ENCODE peak calls at places on chromosomes 1 and 21, in seven cellular contexts. U is dorsolateral prefrontal cortex, A is transverse colon, B is GM12865, F is Peyer's patch, K is endothelial cell, S is pancreas. X is an unnamed sample.

GRCh38 chr1:54499097-54500029 is 48.7 kb upstream of the ACOT11 start:
- DNase-seq in S (no peak), B (no peak), A (peak), K (peak), F (no peak), U (peak), X (no peak)

GRCh38 chr1:59672851-59673574 is 141.7 kb upstream of the HOOK1 start:
- DNase-seq in B (no peak), K (no peak), F (no peak), U (no peak), S (no peak), A (no peak), X (no peak)

GRCh38 chr21:46428987-46429710 is 29.5 kb upstream of the DIP2A start:
- DNase-seq in F (no peak), A (no peak), S (no peak), B (no peak), K (no peak), U (no peak), X (no peak)

GRCh38 chr1:31122101-31122735 is 56.7 kb upstream of the PUM1 start:
- DNase-seq in F (no peak), U (no peak), S (no peak), K (no peak), A (no peak), B (peak), X (no peak)

GRCh38 chr1:112402682-112403643 is 6.9 kb downstream of the CTTNBP2NL start:
- DNase-seq in S (no peak), U (no peak), K (no peak), B (no peak), F (no peak), A (no peak), X (no peak)

GRCh38 chr1:228695015-228695955 is 40.0 kb upstream of the RHOU start:
- DNase-seq in F (no peak), B (peak), A (no peak), K (no peak), S (no peak), U (no peak), X (no peak)

GRCh38 chr1:169329383-169329782 is 38.2 kb downstream of the NME7 start:
- DNase-seq in K (no peak), U (no peak), A (no peak), B (no peak), S (no peak), F (no peak), X (no peak)

GRCh38 chr21:38244885-38245869 is 11.6 kb upstream of the KCNJ15 start:
- DNase-seq in K (no peak), U (no peak), B (peak), S (no peak), F (no peak), A (no peak), X (peak)

GRCh38 chr1:26531651-26532131 is 2.1 kb downstream of the RPS6KA1 start:
- DNase-seq in F (no peak), S (peak), A (peak), K (no peak), B (no peak), U (no peak), X (no peak)

GRCh38 chr1:180270767-180271639 is 40.9 kb downstream of the LHX4 start:
- DNase-seq in B (no peak), A (peak), K (no peak), F (no peak), S (no peak), U (peak), X (no peak)

GRCh38 chr1:234001817-234002216 is 97.3 kb downstream of the SLC35F3 start:
- DNase-seq in K (no peak), A (no peak), B (no peak), U (no peak), F (no peak), S (no peak), X (no peak)

GRCh38 chr1:109446236-109446635 is 20.0 kb upstream of the PSMA5 start:
- DNase-seq in U (no peak), A (no peak), K (no peak), S (no peak), F (no peak), B (no peak), X (no peak)

GRCh38 chr1:14421977-14422609 is 176.4 kb upstream of the KAZN start:
- DNase-seq in K (no peak), S (no peak), U (no peak), A (no peak), F (no peak), B (no peak), X (no peak)

GRCh38 chr1:228940931-228941330 is 205.7 kb downstream of the RHOU start:
- DNase-seq in S (no peak), U (no peak), B (no peak), F (no peak), A (no peak), K (no peak), X (no peak)

GRCh38 chr1:234969630-234970370 is 158.8 kb downstream of the TOMM20 start:
- DNase-seq in K (no peak), S (peak), A (no peak), B (no peak), F (peak), U (peak), X (no peak)

GRCh38 chr1:113835686-113836290 is 23.5 kb upstream of the RSBN1 start:
- DNase-seq in B (peak), U (no peak), S (no peak), A (no peak), F (no peak), K (no peak), X (no peak)

GRCh38 chr21:43352568-43353281 is 74.2 kb downstream of the SIK1 start:
- DNase-seq in F (peak), U (no peak), A (peak), B (peak), K (no peak), S (no peak), X (no peak)

GRCh38 chr1:64315402-64315801 is 112.0 kb downstream of the UBE2U start:
- DNase-seq in F (no peak), U (no peak), S (no peak), B (no peak), A (no peak), K (no peak), X (no peak)

GRCh38 chr1:43509740-43510375 is 20.8 kb upstream of the PTPRF start:
- DNase-seq in U (no peak), B (peak), K (no peak), S (no peak), F (no peak), A (peak), X (no peak)

GRCh38 chr1:244181867-244182266 is 130.8 kb downstream of the ZBTB18 start:
- DNase-seq in K (no peak), A (no peak), B (no peak), F (no peak), S (no peak), U (no peak), X (no peak)

GRCh38 chr1:162892916-162893714 is 32.1 kb upstream of the CCDC190 start:
- DNase-seq in F (no peak), K (peak), U (no peak), A (no peak), S (no peak), B (no peak), X (no peak)

GRCh38 chr1:86218859-86219258 is 62.3 kb upstream of the COL24A1 start:
- DNase-seq in F (no peak), B (peak), K (no peak), U (no peak), S (no peak), A (no peak), X (no peak)

GRCh38 chr21:45877160-45877438 is 104.5 kb upstream of the COL6A1 start:
- DNase-seq in K (no peak), S (no peak), A (no peak), F (no peak), U (no peak), B (no peak), X (no peak)

GRCh38 chr1:16151200-16151708 is 4.6 kb downstream of the EPHA2 start:
- DNase-seq in K (no peak), U (no peak), F (no peak), A (no peak), B (no peak), S (no peak), X (no peak)

GRCh38 chr1:195946500-195946899 is 661.7 kb downstream of the KCNT2 start:
- DNase-seq in F (no peak), B (no peak), A (no peak), K (no peak), U (no peak), S (no peak), X (no peak)

GRCh38 chr1:59150537-59151386 is 146.1 kb upstream of the FGGY start:
- DNase-seq in F (peak), K (no peak), A (peak), U (peak), S (peak), B (peak), X (no peak)

GRCh38 chr1:91778964-91779363 is 107.0 kb downstream of the TGFBR3 start:
- DNase-seq in F (no peak), S (no peak), K (no peak), B (no peak), U (no peak), A (no peak), X (no peak)

GRCh38 chr1:5724847-5725246 is 267.4 kb downstream of the NPHP4 start:
- DNase-seq in A (no peak), U (no peak), S (no peak), K (no peak), F (no peak), B (no peak), X (no peak)

GRCh38 chr1:218829143-218829542 is 344.5 kb upstream of the LYPLAL1 start:
- DNase-seq in B (no peak), F (no peak), S (no peak), K (no peak), A (no peak), U (peak), X (no peak)

GRCh38 chr21:26801524-26801923 is 43.7 kb downstream of the ADAMTS1 start:
- DNase-seq in U (no peak), F (no peak), A (no peak), S (no peak), B (no peak), K (no peak), X (no peak)

GRCh38 chr1:215899901-215900300 is 332.8 kb downstream of the KCTD3 start:
- DNase-seq in F (no peak), B (no peak), U (no peak), A (no peak), K (no peak), S (no peak), X (no peak)

GRCh38 chr21:16370176-16370575 is 640.4 kb downstream of the USP25 start:
- DNase-seq in K (no peak), S (no peak), A (no peak), F (no peak), B (no peak), U (no peak), X (no peak)

GRCh38 chr1:8337776-8338525 is 20.0 kb downstream of the SLC45A1 start:
- DNase-seq in B (no peak), U (no peak), A (no peak), S (no peak), K (no peak), F (no peak), X (no peak)

GRCh38 chr1:6803357-6803756 is 18.1 kb downstream of the CAMTA1 start:
- DNase-seq in K (no peak), F (no peak), A (no peak), B (no peak), S (no peak), U (no peak), X (no peak)

GRCh38 chr1:241138248-241138647 is 218.8 kb downstream of the RGS7 start:
- DNase-seq in B (no peak), A (no peak), K (no peak), U (no peak), S (no peak), F (no peak), X (no peak)

GRCh38 chr21:42437786-42438185 is 34.1 kb downstream of the UBASH3A start:
- DNase-seq in A (no peak), K (peak), U (no peak), S (no peak), B (no peak), F (no peak), X (no peak)

GRCh38 chr1:38268226-38268625 is 221.6 kb upstream of the POU3F1 start:
- DNase-seq in U (no peak), S (no peak), F (no peak), B (no peak), A (no peak), K (no peak), X (no peak)

GRCh38 chr1:201022178-201022823 is 1.2 kb downstream of the KIF21B start:
- DNase-seq in F (no peak), A (no peak), K (no peak), B (no peak), U (no peak), S (no peak), X (no peak)

GRCh38 chr1:201024251-201024998 is 911 bp upstream of the KIF21B start:
- DNase-seq in A (no peak), B (no peak), F (no peak), U (no peak), S (no peak), K (no peak), X (no peak)

GRCh38 chr1:201023517-201023902 is at the start of gene KIF21B:
- DNase-seq in K (peak), B (peak), A (peak), F (peak), U (peak), S (peak), X (peak)

GRCh38 chr1:201021333-201022177 is 2.0 kb downstream of the KIF21B start:
- DNase-seq in S (no peak), A (peak), F (peak), K (no peak), B (peak), U (no peak), X (no peak)

GRCh38 chr1:201022824-201023516 is 544 bp downstream of the KIF21B start:
- DNase-seq in F (peak), S (no peak), B (peak), A (peak), K (peak), U (no peak), X (peak)
- TF ChIP-seq CTCF in F (no peak), S (no peak), B (no peak), A (no peak), K (no peak), U (no peak), X (no peak)

DNA sequence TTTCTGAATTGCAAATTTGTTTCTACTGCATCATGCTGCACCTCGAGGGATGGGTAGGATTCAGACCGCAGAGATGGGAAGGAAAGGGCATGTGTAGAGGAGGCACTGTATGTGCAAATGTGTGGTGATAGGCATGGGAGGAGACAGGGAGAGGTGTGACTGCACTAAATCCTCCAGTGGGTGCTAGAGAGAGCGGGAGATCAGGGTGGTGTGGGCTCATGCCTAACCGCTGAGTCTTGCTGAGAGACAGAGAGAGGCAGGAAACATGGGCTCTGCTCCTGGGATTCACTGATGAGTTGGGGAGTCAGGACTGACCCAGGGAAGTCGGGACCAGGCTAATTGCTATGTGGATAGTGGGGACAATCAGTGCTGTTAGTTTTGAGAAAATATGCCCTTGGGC is 61.2 kb downstream of the PTPRU start:
- DNase-seq in U (no peak), F (no peak), B (no peak), A (no peak), S (no peak), K (no peak), X (no peak)
- TF ChIP-seq CTCF in U (no peak), F (no peak), B (no peak), A (no peak), S (no peak), K (no peak), X (no peak)

DNA sequence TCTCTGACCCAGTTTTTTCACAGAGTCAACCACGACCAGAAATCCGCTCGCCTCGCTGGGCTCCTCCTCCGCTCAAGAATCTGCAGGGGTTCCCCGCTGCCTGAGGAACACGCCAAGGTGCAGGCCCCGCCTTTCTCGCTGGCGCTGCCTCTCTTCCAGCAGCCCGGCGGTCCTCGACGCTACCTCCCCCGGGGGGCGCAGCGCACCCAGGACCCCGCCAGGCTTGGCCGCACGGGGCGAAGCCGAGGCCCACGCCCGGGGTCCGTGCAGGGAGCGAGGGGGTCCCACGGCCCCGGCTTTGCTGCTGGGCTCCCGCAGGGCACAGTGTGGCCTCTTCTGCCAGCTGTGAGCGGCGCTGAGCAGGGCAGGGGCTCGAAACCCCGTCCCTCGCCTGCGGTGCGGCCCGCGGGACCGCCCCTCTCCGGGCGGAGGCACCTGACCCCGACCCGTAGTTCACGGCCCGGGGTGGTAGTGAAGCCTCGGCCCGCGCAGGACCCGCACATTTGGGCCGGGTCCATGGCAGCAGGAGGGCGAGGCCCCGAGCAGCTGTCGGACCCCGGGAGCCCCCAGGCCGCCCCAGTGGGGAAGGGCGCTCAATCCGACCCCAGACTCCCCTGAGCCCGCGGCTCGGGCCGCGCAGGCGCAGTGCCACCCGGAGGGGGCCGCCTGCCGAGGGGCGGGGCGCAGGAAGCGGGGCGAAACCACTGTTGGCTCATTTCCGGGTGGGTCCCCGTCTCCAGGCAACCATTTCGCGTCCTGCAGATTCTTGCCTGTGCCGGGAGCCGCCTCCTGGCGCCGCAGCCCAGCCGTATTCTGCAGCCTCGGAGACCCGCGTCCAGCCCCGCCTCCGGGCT is 10.0 kb upstream of the MMEL1 start:
- DNase-seq in K (peak), U (peak), F (peak), B (peak), S (peak), A (peak), X (peak)
- TF ChIP-seq CTCF in K (no peak), U (peak), F (peak), B (peak), S (no peak), A (no peak), X (no peak)

DNA sequence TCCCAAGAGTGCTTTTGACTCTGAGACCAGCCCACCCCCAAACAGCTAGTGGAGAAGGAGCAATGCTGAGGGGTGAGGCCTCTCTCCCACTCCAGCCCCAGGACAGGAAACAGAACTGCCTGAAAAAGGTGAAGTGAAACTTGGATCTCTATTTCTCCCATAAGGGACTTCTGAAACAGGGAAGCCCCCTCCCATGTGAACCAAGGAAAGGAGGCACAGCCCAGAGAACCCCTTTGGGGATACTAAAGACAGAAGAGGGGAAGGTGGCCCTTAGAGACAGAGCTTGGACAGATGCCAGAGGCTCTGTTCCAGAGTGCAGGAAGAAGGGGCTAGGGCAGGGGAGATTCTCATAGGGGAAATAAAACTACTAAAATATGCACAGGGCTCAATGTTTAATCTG is 2.9 kb downstream of the TNFAIP8L2 start:
- DNase-seq in U (no peak), S (no peak), K (no peak), A (no peak), B (no peak), F (no peak), X (no peak)
- TF ChIP-seq CTCF in U (no peak), S (no peak), K (no peak), A (no peak), B (no peak), F (no peak), X (no peak)

DNA sequence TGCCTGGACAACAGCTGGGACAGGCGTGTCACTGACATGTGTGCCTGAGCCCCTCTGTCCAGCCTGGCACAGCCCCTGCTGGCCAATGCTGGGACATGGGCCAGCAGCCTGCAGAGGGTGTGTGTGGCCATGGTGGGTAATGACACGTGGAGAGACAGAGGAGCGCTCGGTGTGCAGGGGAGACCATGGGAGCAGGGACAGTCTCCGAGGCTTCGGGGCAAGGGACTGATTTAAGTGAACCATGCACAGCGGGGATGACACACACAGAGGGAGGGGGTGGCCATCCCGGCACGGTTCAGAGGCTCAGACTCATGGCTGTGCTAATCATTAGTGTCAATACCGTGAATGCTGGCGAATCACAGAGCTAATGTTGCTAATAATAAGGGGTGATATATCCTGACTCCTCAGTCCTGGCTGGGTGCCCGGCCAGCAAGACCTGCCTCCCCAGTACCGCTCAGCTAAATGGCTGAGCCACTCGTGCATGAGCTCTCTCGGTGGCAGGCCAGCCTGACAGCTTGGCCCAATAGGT is 41.6 kb downstream of the IGSF21 start:
- DNase-seq in F (no peak), K (no peak), B (no peak), S (no peak), U (no peak), A (no peak), X (no peak)
- TF ChIP-seq CTCF in F (no peak), K (peak), B (no peak), S (no peak), U (no peak), A (no peak), X (no peak)

DNA sequence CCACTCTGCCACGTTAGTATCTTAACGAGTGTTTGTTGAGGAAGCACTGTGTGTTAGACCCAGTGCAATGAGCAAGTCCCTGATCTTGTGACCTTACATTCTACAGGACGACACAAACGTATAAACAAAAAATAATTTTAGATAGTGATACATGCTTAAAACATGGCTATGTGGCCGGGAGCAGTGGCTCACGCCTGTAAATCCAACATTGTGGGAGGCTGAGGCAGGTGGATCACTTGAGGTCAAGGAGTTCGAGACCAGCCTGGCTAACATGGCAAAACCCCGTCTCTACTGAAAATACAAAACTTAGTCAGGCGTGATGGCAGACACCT is 19.6 kb downstream of the MTX1 start:
- DNase-seq in U (no peak), A (no peak), B (no peak), F (no peak), S (no peak), K (no peak), X (no peak)
- TF ChIP-seq CTCF in U (no peak), A (no peak), B (no peak), F (no peak), S (no peak), K (no peak), X (no peak)

GRCh38 chr1:36456391-36456928 is 6.2 kb upstream of the OSCP1 start:
- DNase-seq in F (no peak), A (no peak), U (no peak), B (no peak), K (no peak), S (no peak), X (no peak)
- TF ChIP-seq CTCF in F (no peak), A (no peak), U (no peak), B (no peak), K (no peak), S (no peak), X (no peak)